ENCODE peak calls at places on chromosome 10, in ten cellular contexts. T is IMR-90, P is neural progenitor cell, K is colonic mucosa, O is fibroblast of lung, N is DND-41, L is astrocyte, G is psoas muscle, V is ovary, R is spleen. E is an unnamed sample.

GRCh38 chr10:95308389-95309302 is 17.8 kb upstream of the PDLIM1 start:
- DNase-seq in T (peak; percentile 98), P (peak; percentile 15), K (peak; percentile 93), O (peak; percentile 94), N (no peak), L (peak; percentile 98), G (peak; percentile 84), V (peak; percentile 56), R (no peak), E (no peak)

GRCh38 chr10:110802551-110803238 is 69.0 kb upstream of the PDCD4 start:
- DNase-seq in T (peak; percentile 94), P (no peak), K (peak; percentile 78), O (peak; percentile 81), N (peak; percentile 10), L (peak; percentile 94), G (peak; percentile 66), V (peak; percentile 61), R (peak; percentile 80), E (peak; percentile 60)

GRCh38 chr10:97333601-97334369 is 744 bp downstream of the FRAT2 start:
- DNase-seq in T (peak; percentile 45), P (peak; percentile 61), K (peak; percentile 55), O (peak; percentile 49), N (peak; percentile 39), L (peak; percentile 35), G (peak; percentile 79), V (peak; percentile 59), R (peak; percentile 93), E (peak; percentile 43)

GRCh38 chr10:43444313-43444712 is 7.4 kb downstream of the ZNF487 start:
- DNase-seq in T (no peak), P (no peak), K (no peak), O (no peak), N (no peak), L (no peak), G (no peak), V (no peak), R (no peak), E (no peak)

GRCh38 chr10:109824206-109824605 is 99.1 kb downstream of the XPNPEP1 start:
- DNase-seq in T (no peak), P (no peak), K (no peak), O (no peak), N (no peak), L (no peak), G (no peak), V (no peak), R (no peak), E (no peak)

GRCh38 chr10:5601826-5602225 is 64.6 kb downstream of the ASB13 start:
- DNase-seq in T (no peak), P (no peak), K (no peak), O (no peak), N (no peak), L (no peak), G (peak; percentile 53), V (no peak), R (no peak), E (no peak)

GRCh38 chr10:104258209-104258608 is 3.5 kb downstream of the GSTO1 start:
- DNase-seq in T (no peak), P (no peak), K (no peak), O (no peak), N (no peak), L (no peak), G (no peak), V (no peak), R (no peak), E (no peak)

GRCh38 chr10:133324198-133324792 is 12.4 kb downstream of the CALY start:
- DNase-seq in T (peak; percentile 55), P (peak; percentile 92), K (peak; percentile 80), O (peak; percentile 82), N (peak; percentile 89), L (peak; percentile 31), G (peak; percentile 71), V (peak; percentile 77), R (peak; percentile 87), E (peak; percentile 84)

GRCh38 chr10:34816067-34817002 is 1.2 kb upstream of the PARD3 start:
- DNase-seq in T (peak; percentile 30), P (peak; percentile 43), K (peak; percentile 44), O (peak; percentile 53), N (no peak), L (no peak), G (peak; percentile 56), V (peak; percentile 53), R (peak; percentile 63), E (no peak)

GRCh38 chr10:122422266-122422980 is 32.0 kb upstream of the ARMS2 start:
- DNase-seq in T (no peak), P (no peak), K (no peak), O (no peak), N (no peak), L (no peak), G (no peak), V (no peak), R (no peak), E (no peak)

GRCh38 chr10:26480909-26481703 is 43.0 kb downstream of the APBB1IP start:
- DNase-seq in T (no peak), P (no peak), K (no peak), O (no peak), N (no peak), L (no peak), G (no peak), V (no peak), R (no peak), E (peak; percentile 76)

GRCh38 chr10:104327745-104328635 is 10.3 kb downstream of the ITPRIP start:
- DNase-seq in T (peak; percentile 89), P (peak; percentile 91), K (no peak), O (peak; percentile 78), N (peak; percentile 35), L (peak; percentile 87), G (no peak), V (peak; percentile 70), R (peak; percentile 79), E (no peak)

GRCh38 chr10:103649654-103650423 is 156.3 kb downstream of the NEURL1 start:
- DNase-seq in T (no peak), P (no peak), K (no peak), O (no peak), N (no peak), L (no peak), G (no peak), V (peak; percentile 69), R (no peak), E (peak; percentile 18)

GRCh38 chr10:50334273-50334672 is 83.0 kb upstream of the ASAH2 start:
- DNase-seq in T (peak; percentile 13), P (no peak), K (no peak), O (no peak), N (no peak), L (no peak), G (no peak), V (no peak), R (no peak), E (no peak)

DNA sequence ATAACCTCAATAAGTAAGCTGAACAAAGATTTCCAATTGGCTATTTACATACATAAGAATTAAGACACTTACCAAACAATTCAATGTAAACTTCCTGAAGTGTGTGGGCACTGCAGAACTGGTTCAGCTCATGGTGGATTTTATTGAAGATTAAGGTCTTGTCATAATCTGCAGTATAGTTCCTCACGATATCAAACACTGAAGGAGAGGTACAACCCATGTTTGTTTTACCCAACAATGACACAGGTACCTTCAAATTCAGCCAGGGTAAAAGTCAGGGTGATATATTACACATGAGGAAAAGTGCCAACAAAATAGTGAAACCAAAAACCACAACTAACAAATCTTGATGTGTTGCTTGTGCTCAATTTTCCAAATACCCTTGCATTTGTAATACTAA is 10.0 kb downstream of the ERLIN1 start:
- DNase-seq in T (no peak), P (no peak), K (no peak), O (no peak), N (no peak), L (no peak), G (no peak), V (no peak), R (no peak), E (no peak)
- H3K36me3 ChIP-seq in T (peaks cover 10% of the 10 kb centered on the region), P (no peaks in the 10 kb centered on the region), K (no peaks in the 10 kb centered on the region), O (peaks cover 5% of the 10 kb centered on the region), N (peaks cover 89% of the 10 kb centered on the region), L (peaks cover 33% of the 10 kb centered on the region), G (peaks cover 87% of the 10 kb centered on the region), V (no peaks in the 10 kb centered on the region), R (peaks cover 92% of the 10 kb centered on the region), E (peaks cover 99% of the 10 kb centered on the region)

DNA sequence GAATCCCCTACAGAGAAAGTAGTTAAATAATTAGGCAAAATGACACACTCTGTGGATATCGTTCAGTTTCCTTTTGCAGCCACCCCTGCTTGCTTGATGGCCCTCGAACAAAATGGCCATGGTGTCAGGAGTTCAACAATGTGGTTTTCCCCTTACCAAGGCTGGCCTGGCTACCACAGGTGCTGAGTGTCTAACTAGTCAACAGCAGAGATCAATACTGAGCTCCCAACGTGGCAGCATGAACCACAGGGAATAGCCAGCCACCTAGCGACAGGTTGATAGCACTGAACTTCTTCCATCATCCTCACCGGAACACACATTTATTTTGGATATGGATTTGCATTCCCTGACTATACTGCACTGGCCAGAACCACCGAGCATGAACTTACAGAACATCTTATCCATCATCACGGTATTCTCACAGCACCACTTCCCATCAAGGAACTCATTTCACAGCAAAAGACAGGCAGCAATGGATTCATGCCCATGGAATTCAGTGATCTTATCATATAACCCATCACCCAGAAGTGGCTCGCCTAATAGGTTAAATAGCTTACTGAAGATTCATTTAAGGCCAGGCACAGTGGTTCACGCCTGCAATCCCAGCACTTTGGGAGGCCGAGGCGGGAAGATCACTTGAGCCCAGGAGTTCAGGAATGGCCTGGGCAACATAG is 6.3 kb downstream of the C10orf67 start:
- DNase-seq in T (peak; percentile 67), P (peak; percentile 31), K (no peak), O (peak; percentile 41), N (no peak), L (peak; percentile 84), G (no peak), V (no peak), R (no peak), E (no peak)
- TF ChIP-seq CTCF in T (no peak), P (peak; percentile 36), K (no peak), O (no peak), N (no peak), L (no peak), G (no peak), V (no peak), R (no peak), E (no peak)

DNA sequence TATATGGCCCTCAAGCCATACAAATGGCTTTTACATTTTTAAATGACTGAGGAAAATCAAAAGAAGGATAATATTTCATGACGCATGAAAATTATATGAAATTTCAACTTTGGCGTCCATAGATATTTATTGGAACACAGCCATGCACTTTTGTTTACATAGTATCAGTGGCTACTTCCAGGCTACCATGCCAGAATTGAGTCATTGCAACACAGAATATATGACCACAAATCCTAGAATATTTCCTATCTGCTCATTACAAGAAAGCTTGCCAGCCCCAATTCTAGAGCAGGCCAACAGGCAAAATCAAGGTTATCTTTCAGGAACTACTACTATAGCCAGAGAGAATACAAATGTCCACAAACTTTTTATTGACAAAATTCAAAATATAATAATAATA is 29.2 kb downstream of the AFAP1L2 start:
- DNase-seq in T (peak; percentile 45), P (no peak), K (no peak), O (peak; percentile 96), N (no peak), L (no peak), G (no peak), V (no peak), R (no peak), E (no peak)
- H3K4me1 ChIP-seq in T (peaks cover 2% of the 10 kb centered on the region), P (peaks cover 12% of the 10 kb centered on the region), K (no peaks in the 10 kb centered on the region), O (peaks cover 5% of the 10 kb centered on the region), N (no peaks in the 10 kb centered on the region), L (peaks cover 7% of the 10 kb centered on the region), G (no peaks in the 10 kb centered on the region), V (peaks cover 20% of the 10 kb centered on the region), R (peaks cover 69% of the 10 kb centered on the region), E (no peaks in the 10 kb centered on the region)

DNA sequence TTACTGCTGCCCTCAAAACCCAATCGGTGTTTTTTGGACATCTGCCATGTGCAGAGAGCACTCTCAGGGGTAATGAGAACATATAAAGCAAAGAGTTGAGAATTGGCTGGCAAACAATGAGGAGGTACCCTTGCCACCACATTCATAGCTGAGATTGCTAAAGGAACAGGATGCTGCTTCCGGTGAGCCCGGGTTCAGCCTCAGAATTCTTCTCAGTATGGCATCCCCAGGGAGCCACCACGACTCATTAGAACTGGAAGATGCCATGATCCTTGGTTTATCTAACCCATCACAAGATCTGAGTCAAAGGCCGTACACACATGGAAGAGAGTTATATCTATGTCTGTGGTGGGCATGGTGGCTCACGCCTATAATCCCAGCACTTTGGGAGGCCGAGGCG is 174.4 kb downstream of the ARID5B start:
- DNase-seq in T (no peak), P (no peak), K (no peak), O (no peak), N (no peak), L (no peak), G (no peak), V (no peak), R (no peak), E (no peak)
- H3K36me3 ChIP-seq in T (peaks cover 72% of the 10 kb centered on the region), P (no peaks in the 10 kb centered on the region), K (no peaks in the 10 kb centered on the region), O (peaks cover 25% of the 10 kb centered on the region), N (no peaks in the 10 kb centered on the region), L (peaks cover 49% of the 10 kb centered on the region), G (peaks cover 66% of the 10 kb centered on the region), V (no peaks in the 10 kb centered on the region), R (peaks cover 78% of the 10 kb centered on the region), E (peaks cover 83% of the 10 kb centered on the region)

E was measured in OCI-LY7.